ENCODE peak calls at places on chromosomes 16 and 17, in four cellular contexts. M is adipocyte, U is H1, L is trophoblast cell. N is an unnamed sample.

GRCh38 chr16:19601083-19601976 is 45.8 kb downstream of the VPS35L start:
- DNase-seq in M (peak; percentile 68), U (no peak), L (peak; percentile 75), N (peak; percentile 12)

GRCh38 chr17:18185391-18185790 is 1.8 kb downstream of the ALKBH5 start:
- DNase-seq in M (peak; percentile 64), U (no peak), L (no peak), N (no peak)

GRCh38 chr16:67822511-67822910 is 15.8 kb downstream of the TSNAXIP1 start:
- DNase-seq in M (peak; percentile 36), U (no peak), L (peak; percentile 94), N (no peak)

GRCh38 chr17:49910858-49911204 is 58.2 kb upstream of the DLX4 start:
- DNase-seq in M (no peak), U (no peak), L (peak; percentile 93), N (no peak)

GRCh38 chr17:42562845-42563509 is 1.0 kb downstream of the COASY start:
- DNase-seq in M (no peak), U (no peak), L (no peak), N (no peak)

GRCh38 chr16:70646260-70647241 is at the start of gene IL34:
- DNase-seq in M (no peak), U (no peak), L (peak; percentile 98), N (no peak)

GRCh38 chr17:71703701-71704100 is 417.1 kb upstream of the SOX9 start:
- DNase-seq in M (no peak), U (no peak), L (no peak), N (no peak)

GRCh38 chr16:66115373-66115772 is 251.1 kb upstream of the CDH5 start:
- DNase-seq in M (no peak), U (no peak), L (no peak), N (no peak)

GRCh38 chr16:82655315-82655714 is 28.5 kb downstream of the CDH13 start:
- DNase-seq in M (peak; percentile 60), U (no peak), L (no peak), N (no peak)

GRCh38 chr16:28974007-28974436 is 556 bp upstream of the SPNS1 start:
- DNase-seq in M (peak; percentile 85), U (peak; percentile 15), L (peak; percentile 70), N (peak; percentile 10)

GRCh38 chr16:70713781-70714180 is 27.9 kb upstream of the MTSS2 start:
- DNase-seq in M (no peak), U (no peak), L (peak; percentile 93), N (no peak)

GRCh38 chr17:63774141-63774981 is at the start of gene DDX42:
- DNase-seq in M (peak; percentile 77), U (no peak), L (peak; percentile 40), N (no peak)

GRCh38 chr17:65131946-65132345 is 5.2 kb upstream of the RGS9 start:
- DNase-seq in M (peak; percentile 50), U (no peak), L (no peak), N (no peak)

GRCh38 chr17:45413498-45413923 is 19.2 kb downstream of the ARHGAP27 start:
- DNase-seq in M (no peak), U (no peak), L (no peak), N (no peak)

GRCh38 chr16:17476414-17477259 is 5.9 kb upstream of the XYLT1 start:
- DNase-seq in M (peak; percentile 89), U (peak; percentile 44), L (peak; percentile 89), N (no peak)

GRCh38 chr17:46968896-46969295 is 10.2 kb downstream of the RPRML start:
- DNase-seq in M (no peak), U (no peak), L (no peak), N (no peak)

GRCh38 chr17:46963571-46963970 is 15.5 kb downstream of the RPRML start:
- DNase-seq in M (no peak), U (no peak), L (no peak), N (no peak)

GRCh38 chr17:46962374-46962790 is 16.7 kb downstream of the RPRML start:
- DNase-seq in M (peak; percentile 9), U (no peak), L (no peak), N (no peak)

GRCh38 chr17:46968224-46968834 is 10.7 kb downstream of the RPRML start:
- DNase-seq in M (no peak), U (no peak), L (no peak), N (no peak)

DNA sequence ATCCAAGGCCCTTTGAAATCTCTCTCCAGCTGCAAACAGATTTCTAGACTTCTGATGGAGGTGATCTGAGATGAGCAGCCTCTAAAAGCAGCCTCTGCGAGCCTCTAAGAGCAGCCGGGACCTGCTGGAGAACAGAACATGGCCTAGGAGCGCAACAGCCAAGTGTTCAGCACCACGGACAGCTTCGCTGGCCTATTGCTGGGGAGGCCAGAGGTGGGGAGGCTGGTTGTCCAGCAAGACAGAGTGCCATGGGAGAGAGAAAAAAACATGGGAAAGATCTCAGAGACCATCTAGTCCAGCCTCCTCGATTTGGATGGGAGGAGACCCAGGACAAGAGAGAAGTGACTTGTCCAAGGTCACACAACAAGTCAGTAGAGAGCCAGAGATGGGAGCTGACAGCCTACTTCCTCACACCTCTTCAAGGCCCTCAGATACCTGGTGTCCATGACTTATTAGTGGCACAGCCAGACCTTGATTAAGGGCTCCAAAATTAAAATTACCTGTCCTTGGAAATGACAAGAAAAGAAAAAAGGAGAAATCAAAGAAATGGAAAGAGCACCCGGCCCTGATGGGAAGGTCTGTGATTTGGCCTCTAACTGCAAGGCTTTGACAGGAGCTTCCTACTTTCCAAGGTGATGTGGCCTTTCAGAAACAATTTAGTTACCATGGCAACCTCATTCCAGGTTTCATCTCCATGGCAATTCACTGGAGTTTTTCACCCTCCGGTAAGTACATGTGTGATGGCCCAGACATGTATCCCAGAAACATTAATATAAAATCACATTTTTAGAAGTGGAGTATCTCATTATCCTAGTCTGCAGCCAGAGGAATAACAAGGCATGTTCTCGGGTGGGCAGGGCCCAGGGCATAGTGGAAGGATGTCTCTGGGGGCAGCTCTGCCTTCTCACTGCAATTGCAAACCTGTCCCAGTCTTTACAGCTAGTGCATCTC is 14.5 kb downstream of the RPRML start:
- DNase-seq in M (peak; percentile 26), U (no peak), L (peak; percentile 20), N (no peak)
- H3K9ac ChIP-seq in M (no peak overlapping the region), U (no peak overlapping the region), L (no peak overlapping the region), N (no peak overlapping the region)

DNA sequence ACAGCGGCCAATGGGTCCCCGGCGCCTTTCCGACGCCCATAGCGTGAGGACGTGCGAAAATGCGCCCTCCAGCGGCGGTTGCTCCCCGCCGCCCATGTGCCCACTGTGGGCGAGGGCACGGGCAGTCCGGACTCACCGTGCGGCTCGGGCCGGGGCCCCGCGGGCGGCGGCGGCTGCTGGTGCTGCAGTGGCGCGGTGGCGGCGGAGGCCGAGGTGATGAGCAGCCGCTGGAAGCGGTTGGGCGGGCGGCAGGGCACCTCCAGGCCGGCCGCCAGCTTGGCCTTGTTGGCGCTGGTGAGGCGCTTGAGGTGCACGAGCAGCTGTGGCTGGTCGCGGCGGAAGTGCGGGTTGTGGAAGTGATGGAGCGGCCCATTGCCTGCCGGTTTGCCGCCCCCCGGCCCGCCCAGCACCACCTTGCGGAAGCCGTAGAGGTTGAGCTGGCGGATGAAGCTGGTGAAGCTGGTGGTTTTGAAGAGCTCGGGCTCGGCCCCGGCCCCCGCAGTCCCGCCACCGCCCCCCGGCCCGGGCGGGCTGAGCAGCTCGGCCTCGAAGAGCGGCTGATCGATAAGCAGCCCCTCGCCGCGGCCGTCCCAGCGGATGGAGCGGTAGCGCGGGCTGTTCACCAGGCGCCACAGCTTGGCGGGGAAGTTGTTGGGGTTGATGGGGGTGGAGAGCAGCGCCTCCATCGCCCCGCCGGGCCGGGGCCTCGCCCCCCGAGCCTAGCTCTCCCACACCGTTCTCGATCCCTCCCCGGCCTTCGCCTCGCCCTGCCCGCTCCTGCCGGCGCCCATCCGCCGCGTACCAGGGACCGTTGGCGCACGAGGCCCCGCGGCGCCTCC is at the start of gene HSF5:
- DNase-seq in M (no peak), U (no peak), L (no peak), N (no peak)
- H3K9ac ChIP-seq in M (no peak within 1 kb of the TSS), U (no peak within 1 kb of the TSS), L (no peak within 1 kb of the TSS), N (no peak within 1 kb of the TSS)

GRCh38 chr17:73290399-73291259 is 21.2 kb downstream of the CDC42EP4 start:
- DNase-seq in M (no peak), U (no peak), L (peak; percentile 65), N (no peak)

GRCh38 chr17:73292031-73292531 is 19.7 kb downstream of the CDC42EP4 start:
- DNase-seq in M (peak; percentile 62), U (no peak), L (peak; percentile 50), N (no peak)

GRCh38 chr17:73289549-73290254 is 22.1 kb downstream of the CDC42EP4 start:
- DNase-seq in M (no peak), U (no peak), L (no peak), N (no peak)

GRCh38 chr17:73293031-73293430 is 18.8 kb downstream of the CDC42EP4 start:
- DNase-seq in M (no peak), U (no peak), L (peak; percentile 92), N (no peak)

GRCh38 chr17:73291260-73291801 is 20.5 kb downstream of the CDC42EP4 start:
- DNase-seq in M (peak; percentile 91), U (no peak), L (peak; percentile 54), N (no peak)
- H3K9ac ChIP-seq in M (peak overlapping the region; percentile 70), U (no peak overlapping the region), L (no peak overlapping the region), N (no peak overlapping the region)

GRCh38 chr16:85658504-85659326 is 30.0 kb downstream of the GINS2 start:
- DNase-seq in M (no peak), U (no peak), L (no peak), N (no peak)
- H3K9ac ChIP-seq in M (no peak overlapping the region), U (no peak overlapping the region), L (no peak overlapping the region), N (no peak overlapping the region)

DNA sequence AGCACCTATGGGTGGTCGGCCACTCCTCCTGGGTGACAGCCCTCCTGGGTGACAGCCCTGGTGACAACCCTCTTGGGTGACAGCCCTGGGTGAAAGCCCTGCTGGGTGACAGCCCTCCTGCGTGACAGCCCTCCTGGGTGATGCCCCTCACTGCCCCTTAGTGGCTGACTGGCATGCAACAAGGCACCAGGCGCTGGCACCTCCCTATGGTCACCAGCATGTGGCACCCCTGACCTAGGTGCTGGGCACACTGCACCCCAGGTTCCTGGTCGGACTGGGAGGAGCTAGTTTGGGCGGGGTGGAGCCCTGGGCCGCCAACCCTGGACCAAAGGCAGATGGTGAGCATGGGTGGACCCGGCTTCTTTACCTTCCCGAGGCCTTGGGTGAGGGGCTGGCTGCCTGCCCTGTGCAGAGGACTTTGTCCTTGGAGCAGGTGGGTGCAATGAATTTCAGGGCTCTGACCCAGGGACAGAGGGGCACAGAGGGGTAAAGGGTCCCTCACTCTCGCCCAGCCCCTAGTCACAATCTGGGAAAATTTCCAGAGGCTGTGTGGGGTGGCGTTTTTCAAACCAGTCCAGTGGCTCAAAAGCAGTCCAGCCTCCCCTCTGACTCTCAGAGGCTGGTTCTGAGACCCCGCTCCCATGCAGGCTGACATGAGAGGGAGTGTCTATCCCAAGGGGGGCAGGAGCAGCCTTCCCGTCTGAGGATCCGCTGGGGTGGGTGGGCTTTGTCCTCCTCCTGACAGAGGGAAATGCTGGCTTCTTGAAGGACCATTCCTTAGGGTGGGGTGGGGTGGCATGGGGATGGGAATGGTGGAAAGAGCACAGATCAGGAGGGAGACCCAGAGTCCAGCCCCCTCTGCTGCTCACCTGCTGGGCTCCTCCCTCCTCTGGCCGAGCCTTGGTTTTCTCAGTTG is 25.9 kb upstream of the TNFRSF13B start:
- DNase-seq in M (no peak), U (no peak), L (peak; percentile 53), N (no peak)
- H3K9ac ChIP-seq in M (no peak overlapping the region), U (no peak overlapping the region), L (no peak overlapping the region), N (no peak overlapping the region)

GRCh38 chr17:60939318-60939717 is 261.7 kb downstream of the BCAS3 start:
- DNase-seq in M (no peak), U (no peak), L (no peak), N (no peak)

GRCh38 chr17:60944751-60945150 is 267.1 kb downstream of the BCAS3 start:
- DNase-seq in M (no peak), U (no peak), L (no peak), N (no peak)

GRCh38 chr17:60941028-60941427 is 263.4 kb downstream of the BCAS3 start:
- DNase-seq in M (peak; percentile 73), U (no peak), L (no peak), N (no peak)
- H3K9ac ChIP-seq in M (peak overlapping the region; percentile 16), U (no peak overlapping the region), L (no peak overlapping the region), N (no peak overlapping the region)